ENCODE peak calls at places on chromosomes 2 and 18, in five cellular contexts. F is activated CD4-positive, alpha-beta T cell treated with anti-CD3 and anti-CD28 coated beads for 48 hours; G is Peyer's patch; O is hippocampal formation; X is NCI-H345. D is an unnamed sample.

GRCh38 chr2:130183500-130184373 is 1.7 kb downstream of the MZT2B start:
- DNase-seq in F (no peak), G (no peak), X (no peak), O (peak), D (no peak)

GRCh38 chr2:164599954-164600589 is 21.2 kb downstream of the GRB14 start:
- DNase-seq in G (peak), O (no peak), X (peak), F (peak), D (no peak)

GRCh38 chr2:108637304-108637669 is 82.0 kb upstream of the RANBP2 start:
- DNase-seq in G (peak), X (no peak), O (peak), F (no peak), D (no peak)

GRCh38 chr18:58785171-58785805 is 79.4 kb upstream of the ZNF532 start:
- DNase-seq in O (no peak), G (no peak), X (no peak), F (no peak), D (no peak)

GRCh38 chr2:234033174-234033573 is 17.3 kb upstream of the SPP2 start:
- DNase-seq in X (no peak), F (no peak), G (no peak), O (no peak), D (no peak)

GRCh38 chr2:69780907-69781306 is 39.0 kb downstream of the ANXA4 start:
- DNase-seq in G (no peak), X (no peak), F (no peak), O (no peak), D (no peak)

GRCh38 chr2:172282944-172283343 is 144.4 kb upstream of the ITGA6 start:
- DNase-seq in X (no peak), G (no peak), O (no peak), F (no peak), D (no peak)

GRCh38 chr2:200311139-200311538 is 4.6 kb downstream of the SPATS2L start:
- DNase-seq in X (no peak), F (no peak), G (no peak), O (no peak), D (no peak)

GRCh38 chr2:205056066-205056678 is 510.9 kb downstream of the PARD3B start:
- DNase-seq in G (no peak), X (no peak), F (no peak), O (no peak), D (no peak)

D was measured in right lobe of liver.